ENCODE peak calls at places on chromosomes 4 and X, in seven cellular contexts. M is RWPE1; Q is CD8-positive, alpha-beta T cell; V is CD4-positive, alpha-beta T cell; A is K562; R is fibroblast of lung; U is stomach. Z is an unnamed sample.

GRCh38 chr4:65600656-65601055 is 69.6 kb downstream of the EPHA5 start:
- DNase-seq in A (no peak), M (no peak), V (no peak), Q (no peak), U (no peak), R (peak), Z (no peak)

GRCh38 chr4:24980064-24980690 is 50.6 kb downstream of the LGI2 start:
- DNase-seq in U (peak), M (peak), V (peak), R (peak), A (peak), Q (peak), Z (peak)

GRCh38 chr4:74374561-74375327 is 9.8 kb downstream of the EREG start:
- DNase-seq in A (no peak), Q (no peak), V (no peak), U (peak), M (peak), R (peak), Z (no peak)

GRCh38 chr4:101135371-101136010 is 211.8 kb downstream of the PPP3CA start:
- DNase-seq in A (no peak), U (no peak), V (no peak), Q (no peak), R (no peak), M (no peak), Z (no peak)

GRCh38 chr4:30866907-30867306 is 146.7 kb downstream of the PCDH7 start:
- DNase-seq in M (peak), A (no peak), U (no peak), R (peak), V (no peak), Q (no peak), Z (no peak)

GRCh38 chr4:71857713-71858451 is 74.0 kb upstream of the GC start:
- DNase-seq in A (peak), U (peak), M (no peak), R (no peak), Q (no peak), V (no peak), Z (peak)

GRCh38 chr4:4578981-4579380 is 37.1 kb upstream of the STX18 start:
- DNase-seq in V (no peak), R (no peak), Q (no peak), M (no peak), U (no peak), A (no peak), Z (no peak)

GRCh38 chrX:2608638-2609430 is 82.3 kb upstream of the CD99 start:
- DNase-seq in V (peak), U (peak), A (peak), R (peak), Q (peak), M (peak), Z (peak)

GRCh38 chr4:152696764-152697250 is 17.0 kb upstream of the TMEM154 start:
- DNase-seq in R (peak), V (peak), U (peak), M (peak), A (no peak), Q (peak), Z (no peak)

GRCh38 chrX:29071525-29071924 is 484.3 kb downstream of the IL1RAPL1 start:
- DNase-seq in A (no peak), R (peak), U (no peak), Q (no peak), M (no peak), V (no peak), Z (no peak)

GRCh38 chrX:10198254-10198653 is 41.5 kb downstream of the CLCN4 start:
- DNase-seq in R (peak), V (no peak), A (no peak), M (no peak), Q (no peak), U (no peak), Z (no peak)

GRCh38 chr4:122576261-122577188 is 44.3 kb downstream of the IL21 start:
- DNase-seq in M (peak), V (no peak), A (peak), R (peak), U (no peak), Q (no peak), Z (peak)

GRCh38 chr4:146192060-146192459 is 16.5 kb downstream of the LSM6 start:
- DNase-seq in U (no peak), R (no peak), Q (no peak), M (no peak), V (no peak), A (peak), Z (no peak)
- TF ChIP-seq CTCF in U (no peak), R (no peak), Q (no peak), M (no peak), V (no peak), A (no peak), Z (peak)

DNA sequence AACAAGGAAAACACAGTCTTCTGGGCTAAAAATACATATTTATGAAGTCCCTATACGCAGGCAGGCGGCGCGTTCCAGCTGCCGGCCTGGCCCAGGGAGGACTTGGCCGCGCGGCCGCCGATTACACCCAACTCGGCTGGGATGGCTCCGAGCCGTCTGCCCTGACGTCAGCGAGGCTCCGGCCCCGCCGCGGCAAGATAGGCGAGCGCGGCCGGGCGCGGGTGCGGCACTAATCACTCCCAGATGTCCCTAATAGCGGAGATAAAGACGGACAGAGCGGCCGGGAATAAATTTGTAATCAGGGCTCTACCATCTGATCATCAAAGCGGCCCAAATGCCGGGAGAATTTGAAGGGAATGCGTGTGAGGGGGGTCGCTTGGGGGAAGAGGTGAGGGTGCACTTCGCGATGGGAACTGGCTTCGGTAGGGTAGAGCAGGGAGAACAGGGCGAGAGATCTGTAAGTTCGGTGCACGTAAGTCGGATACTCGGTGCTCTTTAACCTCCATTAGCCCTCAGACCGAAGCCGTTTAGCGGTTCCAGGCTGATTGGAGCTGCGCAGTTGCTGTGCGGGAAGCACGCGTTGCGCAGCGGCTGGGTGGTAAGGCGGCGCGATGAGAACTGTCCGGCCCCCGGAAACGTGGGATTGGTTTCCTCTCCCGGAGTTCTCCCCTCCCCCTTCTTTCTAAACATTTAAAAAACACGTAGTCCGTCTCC is 7.7 kb downstream of the HAND2 start:
- DNase-seq in R (peak), V (no peak), Q (no peak), U (peak), A (peak), M (peak), Z (no peak)
- TF ChIP-seq CTCF in R (peak), V (no peak), Q (no peak), U (no peak), A (no peak), M (no peak), Z (no peak)

GRCh38 chr4:170089274-170089742 is 448 bp downstream of the AADAT start:
- DNase-seq in U (no peak), R (peak), A (no peak), M (peak), Q (no peak), V (no peak), Z (peak)
- TF ChIP-seq CTCF in U (no peak), R (no peak), A (no peak), M (no peak), Q (no peak), V (no peak), Z (no peak)

GRCh38 chrX:16604300-16604699 is 45.7 kb upstream of the S100G start:
- DNase-seq in M (no peak), U (no peak), R (peak), V (no peak), A (no peak), Q (no peak), Z (no peak)
- TF ChIP-seq CTCF in M (no peak), U (no peak), R (no peak), V (no peak), A (no peak), Q (no peak), Z (no peak)

GRCh38 chrX:115909017-115909416 is 261.5 kb upstream of the AGTR2 start:
- DNase-seq in Q (no peak), R (no peak), U (no peak), M (no peak), V (no peak), A (no peak), Z (no peak)

GRCh38 chrX:115911967-115912366 is 258.6 kb upstream of the AGTR2 start:
- DNase-seq in V (no peak), Q (no peak), U (no peak), A (no peak), M (no peak), R (no peak), Z (no peak)

GRCh38 chrX:115913575-115913974 is 257.0 kb upstream of the AGTR2 start:
- DNase-seq in A (no peak), Q (no peak), V (no peak), R (no peak), M (no peak), U (no peak), Z (no peak)

GRCh38 chrX:115906881-115907280 is 263.7 kb upstream of the AGTR2 start:
- DNase-seq in M (no peak), R (no peak), Q (no peak), A (no peak), V (no peak), U (no peak), Z (no peak)

GRCh38 chrX:115912372-115912897 is 258.1 kb upstream of the AGTR2 start:
- DNase-seq in A (no peak), Q (no peak), M (no peak), U (no peak), R (no peak), V (no peak), Z (no peak)
- TF ChIP-seq CTCF in A (peak), Q (no peak), M (no peak), U (no peak), R (no peak), V (no peak), Z (peak)

GRCh38 chr4:82201805-82202636 is 171.8 kb downstream of the HNRNPD start:
- DNase-seq in V (peak), Q (peak), R (peak), A (peak), U (peak), M (no peak), Z (peak)
- TF ChIP-seq CTCF in V (peak), Q (peak), R (peak), A (peak), U (peak), M (peak), Z (peak)

GRCh38 chr4:143587703-143588102 is 74.2 kb downstream of the SMARCA5 start:
- DNase-seq in V (no peak), R (peak), U (no peak), M (no peak), A (no peak), Q (no peak), Z (no peak)
- TF ChIP-seq CTCF in V (no peak), R (no peak), U (no peak), M (no peak), A (peak), Q (no peak), Z (no peak)

Z was measured in endothelial cell.